ENCODE peak calls at places on chromosome 2, in ten cellular contexts. S is H9; X is fibroblast of lung; M is IMR-90; B is neural progenitor cell; H is CD4-positive, alpha-beta memory T cell; Q is right lobe of liver; I is trophoblast cell; C is A673; N is A549. Y is an unnamed sample.
A peak's percentile ranks its signal among the peaks of the same experiment; 100 is the strongest.

GRCh38 chr2:64751286-64752260 is 97.9 kb upstream of the SERTAD2 start:
- DNase-seq in X (peak; percentile 61), N (peak; percentile 69), S (no peak), B (no peak), Q (peak; percentile 66), M (peak; percentile 49), I (peak; percentile 99), H (no peak), C (peak; percentile 71), Y (no peak)

GRCh38 chr2:201450910-201451329 is 338 bp downstream of the TRAK2 start:
- DNase-seq in H (no peak), B (peak; percentile 45), C (peak; percentile 27), N (no peak), I (no peak), X (peak; percentile 57), S (no peak), M (peak; percentile 29), Q (no peak), Y (no peak)

GRCh38 chr2:98568161-98568956 is 40.0 kb downstream of the COA5 start:
- DNase-seq in Q (no peak), B (no peak), X (no peak), C (no peak), S (no peak), M (peak; percentile 63), N (no peak), H (no peak), I (peak; percentile 34), Y (no peak)

GRCh38 chr2:198775737-198776136 is 682.0 kb downstream of the SATB2 start:
- DNase-seq in S (no peak), X (no peak), H (no peak), M (no peak), N (no peak), Q (no peak), B (no peak), I (no peak), C (no peak), Y (no peak)

GRCh38 chr2:121063471-121063870 is 221.5 kb downstream of the TFCP2L1 start:
- DNase-seq in N (no peak), H (no peak), B (no peak), C (no peak), Q (no peak), X (no peak), M (no peak), I (no peak), S (no peak), Y (no peak)

GRCh38 chr2:230956827-230957755 is 32.0 kb upstream of the GPR55 start:
- DNase-seq in N (peak; percentile 60), M (peak; percentile 49), S (peak; percentile 63), Q (no peak), I (peak; percentile 69), H (no peak), X (peak; percentile 20), B (peak; percentile 73), C (peak; percentile 65), Y (no peak)

GRCh38 chr2:69086466-69086865 is 73.5 kb downstream of the ANTXR1 start:
- DNase-seq in B (no peak), C (no peak), N (no peak), I (no peak), X (peak; percentile 26), Q (no peak), H (no peak), M (no peak), S (no peak), Y (no peak)

GRCh38 chr2:234368861-234369261 is 128.0 kb downstream of the ARL4C start:
- DNase-seq in H (peak; percentile 70), B (peak; percentile 12), I (no peak), Q (no peak), N (peak; percentile 94), S (no peak), C (no peak), M (peak; percentile 28), X (peak; percentile 78), Y (peak; percentile 30)

GRCh38 chr2:80293026-80293425 is 11.5 kb downstream of the LRRTM1 start:
- DNase-seq in B (no peak), X (no peak), H (no peak), N (no peak), S (no peak), Q (no peak), C (no peak), I (no peak), M (no peak), Y (no peak)

GRCh38 chr2:235026649-235027557 is 75.1 kb downstream of the SH3BP4 start:
- DNase-seq in S (no peak), C (peak; percentile 44), N (peak; percentile 81), B (no peak), I (no peak), H (peak; percentile 15), M (peak; percentile 60), X (peak; percentile 59), Q (peak; percentile 95), Y (no peak)

DNA sequence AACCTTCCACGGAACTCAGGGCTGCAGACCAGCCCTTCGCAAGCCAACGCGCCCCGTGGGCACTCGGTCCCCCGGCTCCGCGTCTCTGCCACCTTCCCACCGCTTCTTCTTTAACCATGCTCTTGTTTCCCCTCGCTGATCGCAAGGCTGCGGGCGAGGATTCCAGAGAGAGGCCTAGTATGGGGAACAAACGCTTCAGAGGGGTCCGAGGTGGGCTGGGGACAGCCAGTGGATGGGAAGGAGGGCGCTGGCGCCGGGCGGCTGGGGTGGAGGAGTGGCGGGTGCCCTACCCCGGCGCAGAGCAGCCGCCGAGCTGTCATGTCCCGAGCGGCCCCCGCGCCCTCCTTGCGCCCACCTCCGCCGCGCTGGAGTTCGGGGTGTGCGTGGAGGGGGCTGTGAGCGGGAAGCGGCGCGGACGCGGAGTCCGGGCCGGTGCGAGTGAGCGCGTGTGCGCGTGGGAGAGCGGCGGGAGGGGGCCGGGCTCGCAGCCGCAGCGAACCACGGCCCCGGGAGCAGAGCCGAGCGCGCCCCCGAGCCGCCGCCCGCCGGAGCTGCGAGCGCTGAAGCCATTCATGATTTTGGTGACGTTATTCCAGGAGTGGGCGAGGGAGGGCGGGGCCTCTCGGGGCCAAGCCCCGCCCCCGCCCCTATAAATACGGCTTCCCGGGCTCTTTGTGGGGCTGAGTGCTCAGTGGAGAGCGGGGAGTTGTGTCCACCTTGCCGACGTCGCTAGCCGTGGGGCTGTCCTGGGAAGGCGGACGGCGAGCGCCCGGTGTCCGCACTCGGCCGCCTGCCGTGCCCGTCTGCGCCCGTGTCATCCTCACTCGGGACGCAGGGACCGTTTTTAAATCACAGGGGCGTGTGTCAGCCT is at the start of gene LBH:
- DNase-seq in I (peak; percentile 80), H (peak; percentile 91), M (peak; percentile 90), N (peak; percentile 88), C (peak; percentile 92), B (peak; percentile 88), S (peak; percentile 85), Q (peak; percentile 76), X (peak; percentile 88), Y (peak; percentile 89)
- H3K4me1 ChIP-seq in I (peaks cover 23% of the 10 kb centered on the region), H (peaks cover 64% of the 10 kb centered on the region), M (peaks cover 13% of the 10 kb centered on the region), N (peaks cover 30% of the 10 kb centered on the region), C (peaks cover 14% of the 10 kb centered on the region), B (peaks cover 27% of the 10 kb centered on the region), S (peaks cover 3% of the 10 kb centered on the region), Q (peaks cover 5% of the 10 kb centered on the region), X (peaks cover 14% of the 10 kb centered on the region), Y (peaks cover 49% of the 10 kb centered on the region)

DNA sequence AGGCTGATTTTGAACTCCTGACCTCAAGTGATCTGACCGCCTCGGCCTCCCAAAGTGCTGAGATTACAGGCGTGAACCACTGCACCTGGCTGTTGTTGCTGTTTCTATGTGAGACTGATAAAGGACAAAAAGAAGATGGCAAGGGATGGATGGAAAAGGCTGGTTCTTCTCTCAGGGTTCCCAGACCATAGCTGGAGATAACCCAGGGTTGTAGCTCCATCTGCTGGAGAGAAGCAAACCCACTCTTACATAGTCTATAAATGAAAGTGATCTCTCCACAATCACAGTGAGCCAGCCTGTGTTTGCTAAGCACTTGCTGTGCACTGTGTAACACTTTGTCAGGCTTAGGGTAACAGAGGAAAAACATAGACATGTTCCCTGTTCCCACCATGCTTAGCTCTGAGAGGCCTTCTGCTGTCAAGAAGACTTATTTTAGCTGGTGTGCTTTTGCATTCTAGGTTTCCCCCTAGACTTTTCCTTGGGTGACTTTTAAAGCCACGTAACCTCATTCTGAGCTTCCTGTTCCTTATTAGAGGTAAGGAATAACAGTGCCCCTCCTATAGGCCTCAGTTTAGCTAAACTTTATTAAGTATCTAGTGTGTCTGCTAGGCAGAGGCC is 49.7 kb downstream of the LIMS1 start:
- DNase-seq in X (peak; percentile 88), S (peak; percentile 61), M (peak; percentile 87), Q (peak; percentile 64), C (peak; percentile 85), B (peak; percentile 80), N (peak; percentile 81), H (peak; percentile 53), I (peak; percentile 87), Y (peak; percentile 47)
- H3K4me1 ChIP-seq in X (peaks cover 27% of the 10 kb centered on the region), S (peaks cover 5% of the 10 kb centered on the region), M (peaks cover 34% of the 10 kb centered on the region), Q (peaks cover 25% of the 10 kb centered on the region), C (peaks cover 7% of the 10 kb centered on the region), B (peaks cover 10% of the 10 kb centered on the region), N (peaks cover 74% of the 10 kb centered on the region), H (peaks cover 16% of the 10 kb centered on the region), I (peaks cover 15% of the 10 kb centered on the region), Y (no peaks in the 10 kb centered on the region)

DNA sequence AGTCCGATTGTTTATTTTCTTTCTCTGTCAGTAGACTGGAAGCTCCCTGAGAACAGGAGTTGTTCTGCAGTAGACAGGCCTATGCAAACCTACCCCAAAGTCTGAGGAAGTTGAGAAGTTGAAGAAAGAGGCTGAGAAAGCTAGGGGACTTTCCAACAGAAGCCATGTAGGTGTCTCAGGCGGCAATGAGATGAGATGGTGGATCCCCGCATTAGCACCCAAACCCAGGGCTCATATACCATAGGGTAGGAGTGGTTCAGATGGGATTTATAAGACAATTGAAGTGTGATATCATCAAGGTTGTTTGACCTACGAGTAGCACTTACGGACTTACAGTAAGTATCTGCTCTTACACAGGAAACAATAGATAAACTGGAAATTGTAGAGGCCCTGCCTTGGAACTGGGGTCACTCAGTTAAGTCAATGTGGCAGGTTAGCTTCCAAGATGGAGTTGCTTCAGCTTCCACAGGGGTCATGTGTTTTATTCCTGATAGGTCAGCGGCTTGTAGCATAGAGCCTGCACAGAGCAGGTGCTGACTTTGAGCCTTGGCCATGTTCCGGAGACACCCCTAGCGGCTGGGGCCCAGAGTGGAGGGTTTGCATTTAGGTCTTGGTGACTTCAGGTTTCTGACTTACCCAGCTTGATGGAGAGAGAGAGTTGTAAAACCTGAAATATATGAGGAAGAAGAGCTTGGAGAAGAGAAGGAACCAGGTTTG is 2.3 kb upstream of the PSD4 start:
- DNase-seq in C (no peak), X (no peak), H (no peak), B (no peak), M (no peak), Q (no peak), S (no peak), I (no peak), N (no peak), Y (no peak)
- H3K4me1 ChIP-seq in C (no peaks in the 10 kb centered on the region), X (no peaks in the 10 kb centered on the region), H (peaks cover 80% of the 10 kb centered on the region), B (peaks cover 5% of the 10 kb centered on the region), M (no peaks in the 10 kb centered on the region), Q (peaks cover 23% of the 10 kb centered on the region), S (no peaks in the 10 kb centered on the region), I (peaks cover 8% of the 10 kb centered on the region), N (no peaks in the 10 kb centered on the region), Y (peaks cover 67% of the 10 kb centered on the region)

DNA sequence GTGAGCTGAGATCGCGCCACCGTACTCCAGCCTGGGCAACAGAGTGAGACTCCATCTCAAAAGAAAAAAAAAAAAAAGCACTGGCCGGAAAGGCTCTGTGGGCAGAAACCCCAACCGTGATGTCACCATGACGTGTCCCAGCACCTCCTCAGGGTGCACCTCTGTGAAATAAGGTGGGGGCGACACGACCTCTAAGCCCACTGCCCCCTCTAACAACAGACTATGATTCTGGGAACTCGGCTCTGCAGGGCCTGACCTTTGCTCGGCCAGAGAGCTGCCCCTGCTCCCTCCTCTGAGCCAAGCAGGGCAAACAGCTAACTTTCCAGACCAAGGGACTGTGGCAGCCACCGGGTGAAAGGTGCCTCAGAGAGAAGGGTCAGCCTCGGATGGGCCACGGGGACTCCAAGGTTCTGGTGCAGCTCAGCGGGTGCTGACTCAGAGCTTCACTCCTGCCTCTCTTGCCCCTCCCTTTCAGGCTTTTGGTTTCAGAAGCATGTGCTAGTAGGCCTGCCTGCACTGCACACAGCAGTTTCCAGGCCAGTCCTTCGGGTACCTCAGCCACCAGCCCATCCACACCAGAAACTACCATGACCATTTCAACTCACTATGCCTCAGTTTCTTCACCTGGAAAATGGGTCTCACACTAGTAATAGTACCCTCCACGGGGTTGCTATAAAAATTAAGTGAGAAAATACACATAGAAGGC is 8.0 kb downstream of the TMBIM1 start:
- DNase-seq in C (no peak), Q (peak; percentile 87), B (no peak), S (no peak), I (peak; percentile 89), H (peak; percentile 84), N (no peak), X (peak; percentile 82), M (peak; percentile 80), Y (no peak)
- H3K4me1 ChIP-seq in C (peaks cover 22% of the 10 kb centered on the region), Q (peaks cover 81% of the 10 kb centered on the region), B (peaks cover 7% of the 10 kb centered on the region), S (peaks cover 3% of the 10 kb centered on the region), I (peaks cover 58% of the 10 kb centered on the region), H (peaks cover 74% of the 10 kb centered on the region), N (peaks cover 31% of the 10 kb centered on the region), X (peaks cover 48% of the 10 kb centered on the region), M (peaks cover 35% of the 10 kb centered on the region), Y (peaks cover 58% of the 10 kb centered on the region)

Y was measured in naive thymus-derived CD4-positive, alpha-beta T cell.